ENCODE peak calls at places on chromosome 14, in four cellular contexts. V is activated CD8-positive, alpha-beta memory T cell treated with anti-CD3 and anti-CD28 coated beads for 48 hours; E is coronary artery; L is fibroblast of the conjunctiva. O is an unnamed sample.

GRCh38 chr14:53605562-53605961 is 351.1 kb downstream of the BMP4 start:
- DNase-seq in V (no peak), E (no peak), L (no peak), O (no peak)

GRCh38 chr14:99381688-99382060 is 99.0 kb downstream of the SETD3 start:
- DNase-seq in V (no peak), E (no peak), L (no peak), O (no peak)

GRCh38 chr14:99659333-99659741 is 14.4 kb downstream of the HHIPL1 start:
- DNase-seq in V (no peak), E (no peak), L (no peak), O (no peak)

GRCh38 chr14:99407416-99407815 is 73.2 kb downstream of the SETD3 start:
- DNase-seq in V (no peak), E (no peak), L (no peak), O (no peak)

GRCh38 chr14:59215353-59215752 is 26.9 kb downstream of the DAAM1 start:
- DNase-seq in V (no peak), E (peak), L (peak), O (peak)

GRCh38 chr14:31360919-31361662 is 59.3 kb downstream of the HEATR5A start:
- DNase-seq in V (no peak), E (no peak), L (no peak), O (no peak)

GRCh38 chr14:23009939-23010718 is at the start of gene C14orf93:
- DNase-seq in V (peak), E (peak), L (peak), O (peak)

GRCh38 chr14:63564318-63564717 is 21.1 kb upstream of the PPP2R5E start:
- DNase-seq in V (no peak), E (no peak), L (no peak), O (no peak)

GRCh38 chr14:33668066-33668465 is 282.8 kb downstream of the EGLN3 start:
- DNase-seq in V (no peak), E (no peak), L (no peak), O (no peak)

GRCh38 chr14:80535171-80535570 is 323.9 kb upstream of the DIO2 start:
- DNase-seq in V (no peak), E (no peak), L (no peak), O (no peak)

GRCh38 chr14:81655423-81656314 is 122.0 kb upstream of the SEL1L start:
- DNase-seq in V (no peak), E (no peak), L (no peak), O (no peak)

GRCh38 chr14:57747036-57747435 is 118.9 kb downstream of the SLC35F4 start:
- DNase-seq in V (no peak), E (no peak), L (no peak), O (no peak)

O was measured in right cardiac atrium.